ENCODE peak calls at places on chromosomes 5 and 9, in eight cellular contexts. L is NCI-H524; T is tibial nerve; Y is activated CD4-positive, alpha-beta T cell treated with anti-CD3 and anti-CD28 coated beads, Interleukin-2, amount 10 ng/mL, durations not matched to agents 7 days and 5 days; M is Jurkat, Clone E6-1; F is HEK293T; P is ELR; I is activated T-cell treated with anti-CD3 and anti-CD28 coated beads, Interleukin-2, amount 50 U/mL, for 72 hours. R is an unnamed sample.

GRCh38 chr5:127101533-127101932 is 28.2 kb upstream of the C5orf63 start:
- DNase-seq in F (no peak), I (no peak), P (no peak), Y (no peak), T (no peak), M (no peak), L (peak; percentile 79), R (no peak)

GRCh38 chr9:92044945-92045344 is 70.3 kb downstream of the SPTLC1 start:
- DNase-seq in M (no peak), L (no peak), P (no peak), I (no peak), T (no peak), F (no peak), Y (no peak), R (no peak)

GRCh38 chr9:35660966-35661413 is 2.9 kb downstream of the CCDC107 start:
- DNase-seq in F (no peak), P (peak; percentile 46), M (no peak), T (no peak), Y (no peak), L (no peak), I (no peak), R (no peak)

GRCh38 chr5:1314564-1314982 is 19.7 kb upstream of the TERT start:
- DNase-seq in Y (no peak), T (no peak), I (no peak), F (no peak), M (no peak), P (no peak), L (no peak), R (no peak)

GRCh38 chr5:1665231-1665630 is 134.4 kb downstream of the MRPL36 start:
- DNase-seq in M (no peak), I (no peak), Y (no peak), L (no peak), T (no peak), P (no peak), F (no peak), R (no peak)

GRCh38 chr9:3526903-3527652 is 1.3 kb upstream of the RFX3 start:
- DNase-seq in P (peak; percentile 35), M (peak; percentile 57), T (peak; percentile 20), L (peak; percentile 49), F (peak; percentile 5), Y (peak; percentile 80), I (no peak), R (no peak)

GRCh38 chr9:15287309-15287708 is 19.7 kb downstream of the TTC39B start:
- DNase-seq in F (no peak), P (no peak), I (no peak), M (no peak), T (no peak), Y (no peak), L (peak; percentile 19), R (no peak)

GRCh38 chr5:18003784-18004183 is 369.5 kb downstream of the TAF11L14 start:
- DNase-seq in T (no peak), Y (no peak), P (no peak), M (no peak), I (no peak), F (no peak), L (no peak), R (no peak)

GRCh38 chr5:14011089-14012004 is 66.9 kb upstream of the DNAH5 start:
- DNase-seq in L (peak; percentile 98), Y (peak; percentile 53), P (peak; percentile 93), F (peak; percentile 90), T (peak; percentile 64), I (peak; percentile 42), M (no peak), R (peak; percentile 60)

GRCh38 chr5:10623305-10623910 is 59.5 kb downstream of the ANKRD33B start:
- DNase-seq in T (no peak), F (no peak), M (no peak), P (no peak), Y (no peak), I (no peak), L (peak; percentile 87), R (no peak)

GRCh38 chr9:107243757-107244156 is 39.3 kb upstream of the RAD23B start:
- DNase-seq in P (peak; percentile 86), F (no peak), T (no peak), M (no peak), I (peak; percentile 58), Y (peak; percentile 22), L (no peak), R (no peak)

GRCh38 chr5:55568629-55569512 is 34.1 kb upstream of the PLPP1 start:
- DNase-seq in T (peak; percentile 39), I (no peak), M (no peak), Y (no peak), L (no peak), P (no peak), F (no peak), R (no peak)

GRCh38 chr9:115198018-115198417 is 80.1 kb upstream of the TNC start:
- DNase-seq in T (peak; percentile 17), Y (no peak), L (no peak), P (peak; percentile 85), F (no peak), I (no peak), M (no peak), R (no peak)

GRCh38 chr9:87201316-87201715 is 254.0 kb upstream of the GAS1 start:
- DNase-seq in F (no peak), L (no peak), P (no peak), T (no peak), M (no peak), Y (no peak), I (no peak), R (no peak)

GRCh38 chr5:67014957-67015400 is 181.6 kb downstream of the CD180 start:
- DNase-seq in M (no peak), Y (no peak), L (no peak), P (no peak), F (no peak), I (no peak), T (no peak), R (no peak)

GRCh38 chr5:146331257-146331822 is 7.3 kb upstream of the POU4F3 start:
- DNase-seq in L (peak; percentile 81), F (no peak), I (no peak), T (no peak), Y (no peak), M (no peak), P (no peak), R (no peak)

GRCh38 chr5:156121234-156121633 is 205.7 kb upstream of the SGCD start:
- DNase-seq in P (no peak), Y (no peak), F (no peak), I (no peak), T (no peak), M (no peak), L (no peak), R (no peak)

GRCh38 chr5:163104496-163104895 is 332.9 kb upstream of the CCNG1 start:
- DNase-seq in L (no peak), Y (no peak), F (peak; percentile 10), M (peak; percentile 54), T (no peak), P (no peak), I (no peak), R (no peak)

GRCh38 chr9:136693490-136694162 is 6.4 kb upstream of the AGPAT2 start:
- DNase-seq in P (peak; percentile 75), I (no peak), T (no peak), Y (no peak), L (no peak), M (no peak), F (no peak), R (no peak)

GRCh38 chr9:88198346-88198807 is 60.1 kb upstream of the SPATA31C2 start:
- DNase-seq in I (no peak), T (peak; percentile 41), P (peak; percentile 87), L (no peak), F (no peak), M (no peak), Y (no peak), R (no peak)

GRCh38 chr5:80399553-80400239 is 8.2 kb upstream of the ZFYVE16 start:
- DNase-seq in P (peak; percentile 79), I (no peak), T (peak; percentile 18), Y (no peak), F (no peak), L (no peak), M (no peak), R (peak; percentile 4)

GRCh38 chr9:92749071-92749933 is 15.3 kb downstream of the BICD2 start:
- DNase-seq in Y (no peak), I (no peak), P (no peak), T (no peak), F (no peak), L (peak; percentile 99), M (no peak), R (no peak)

GRCh38 chr5:119404033-119404432 is 48.2 kb downstream of the TNFAIP8 start:
- DNase-seq in F (no peak), M (no peak), I (no peak), L (no peak), T (no peak), Y (no peak), P (no peak), R (no peak)

GRCh38 chr9:69443178-69443577 is 118.2 kb downstream of the ENTREP1 start:
- DNase-seq in M (no peak), T (no peak), I (no peak), F (no peak), P (no peak), Y (no peak), L (no peak), R (no peak)

GRCh38 chr5:175377816-175378215 is 66.2 kb downstream of the DRD1 start:
- DNase-seq in T (no peak), P (no peak), F (no peak), Y (no peak), L (no peak), M (no peak), I (no peak), R (no peak)

GRCh38 chr5:140312067-140312790 is 9.3 kb upstream of the PFDN1 start:
- DNase-seq in F (no peak), M (no peak), I (no peak), L (no peak), Y (no peak), P (peak; percentile 99), T (no peak), R (no peak)

GRCh38 chr5:143259254-143259605 is 144.3 kb downstream of the NR3C1 start:
- DNase-seq in P (no peak), Y (no peak), T (no peak), L (no peak), I (no peak), M (no peak), F (no peak), R (no peak)

GRCh38 chr5:164217464-164217863 is 712.0 kb downstream of the MAT2B start:
- DNase-seq in L (no peak), T (no peak), I (no peak), Y (no peak), P (no peak), M (no peak), F (no peak), R (no peak)